ENCODE peak calls at places on chromosome 10, in four cellular contexts. J is esophagus squamous epithelium, M is heart left ventricle, Q is uterus. X is an unnamed sample. For H3K4me1, the result is how much of the 10 kb centered on the place peaks cover.

GRCh38 chr10:60818134-60818770 is 40.0 kb downstream of the CDK1 start:
- DNase-seq in J (no peak), M (no peak), Q (peak), X (no peak)

GRCh38 chr10:121036431-121036830 is 185.3 kb downstream of the WDR11 start:
- DNase-seq in Q (peak), J (no peak), M (no peak), X (no peak)

GRCh38 chr10:67772894-67773511 is 65.0 kb downstream of the DNAJC12 start:
- DNase-seq in M (no peak), J (no peak), Q (no peak), X (no peak)

GRCh38 chr10:123858039-123858740 is 33.4 kb downstream of the CPXM2 start:
- DNase-seq in M (no peak), J (no peak), Q (no peak), X (no peak)

GRCh38 chr10:25508112-25508815 is 333.5 kb downstream of the GPR158 start:
- DNase-seq in M (no peak), Q (no peak), J (no peak), X (no peak)

GRCh38 chr10:31707578-31708411 is 220.8 kb downstream of the ARHGAP12 start:
- DNase-seq in Q (peak), M (peak), J (no peak), X (no peak)

GRCh38 chr10:16652154-16652553 is 130.5 kb upstream of the C1QL3 start:
- DNase-seq in J (no peak), M (no peak), Q (no peak), X (no peak)

GRCh38 chr10:71269301-71270288 is 49.5 kb upstream of the SLC29A3 start:
- DNase-seq in Q (peak), M (peak), J (no peak), X (no peak)

GRCh38 chr10:31923389-31923788 is 5.2 kb downstream of the ARHGAP12 start:
- DNase-seq in J (no peak), Q (no peak), M (no peak), X (no peak)

GRCh38 chr10:116870949-116871348 is 21.6 kb downstream of the ENO4 start:
- DNase-seq in Q (no peak), M (no peak), J (no peak), X (no peak)

GRCh38 chr10:77844713-77845454 is 81.7 kb downstream of the DLG5 start:
- DNase-seq in Q (no peak), J (no peak), M (no peak), X (no peak)

GRCh38 chr10:8240861-8241260 is 186.4 kb downstream of the GATA3 start:
- DNase-seq in Q (no peak), M (no peak), J (no peak), X (no peak)

GRCh38 chr10:24952146-24952700 is at the start of gene PRTFDC1:
- DNase-seq in J (no peak), M (peak), Q (peak), X (no peak)

GRCh38 chr10:114312585-114312984 is 73.5 kb downstream of the VWA2 start:
- DNase-seq in Q (no peak), M (no peak), J (no peak), X (no peak)

GRCh38 chr10:115957010-115957395 is 316.0 kb downstream of the GFRA1 start:
- DNase-seq in J (no peak), Q (no peak), M (no peak), X (no peak)

GRCh38 chr10:7258948-7259523 is 151.8 kb downstream of the SFMBT2 start:
- DNase-seq in M (peak), Q (no peak), J (no peak), X (no peak)

GRCh38 chr10:6721480-6721879 is 141.4 kb upstream of the PRKCQ start:
- DNase-seq in Q (peak), M (peak), J (no peak), X (no peak)

GRCh38 chr10:29877798-29878491 is 181.4 kb downstream of the JCAD start:
- DNase-seq in Q (no peak), J (no peak), M (peak), X (no peak)
- H3K4me1 ChIP-seq in Q (under half), J (under half), M (under half), X (under half)

GRCh38 chr10:5095687-5096086 is 1.5 kb downstream of the AKR1C3 start:
- DNase-seq in M (no peak), Q (no peak), J (no peak), X (no peak)

GRCh38 chr10:5092375-5092774 is 1.8 kb upstream of the AKR1C3 start:
- DNase-seq in Q (no peak), M (no peak), J (no peak), X (no peak)

GRCh38 chr10:5092848-5093790 is 1.1 kb upstream of the AKR1C3 start:
- DNase-seq in J (no peak), M (no peak), Q (no peak), X (no peak)

GRCh38 chr10:5096108-5096507 is 1.9 kb downstream of the AKR1C3 start:
- DNase-seq in M (no peak), Q (no peak), J (no peak), X (no peak)

GRCh38 chr10:5094265-5095205 is at the start of gene AKR1C3:
- DNase-seq in M (no peak), J (no peak), Q (no peak), X (no peak)
- TF ChIP-seq POLR2A in M (no peak), J (peak), Q (no peak), X (no peak)

DNA sequence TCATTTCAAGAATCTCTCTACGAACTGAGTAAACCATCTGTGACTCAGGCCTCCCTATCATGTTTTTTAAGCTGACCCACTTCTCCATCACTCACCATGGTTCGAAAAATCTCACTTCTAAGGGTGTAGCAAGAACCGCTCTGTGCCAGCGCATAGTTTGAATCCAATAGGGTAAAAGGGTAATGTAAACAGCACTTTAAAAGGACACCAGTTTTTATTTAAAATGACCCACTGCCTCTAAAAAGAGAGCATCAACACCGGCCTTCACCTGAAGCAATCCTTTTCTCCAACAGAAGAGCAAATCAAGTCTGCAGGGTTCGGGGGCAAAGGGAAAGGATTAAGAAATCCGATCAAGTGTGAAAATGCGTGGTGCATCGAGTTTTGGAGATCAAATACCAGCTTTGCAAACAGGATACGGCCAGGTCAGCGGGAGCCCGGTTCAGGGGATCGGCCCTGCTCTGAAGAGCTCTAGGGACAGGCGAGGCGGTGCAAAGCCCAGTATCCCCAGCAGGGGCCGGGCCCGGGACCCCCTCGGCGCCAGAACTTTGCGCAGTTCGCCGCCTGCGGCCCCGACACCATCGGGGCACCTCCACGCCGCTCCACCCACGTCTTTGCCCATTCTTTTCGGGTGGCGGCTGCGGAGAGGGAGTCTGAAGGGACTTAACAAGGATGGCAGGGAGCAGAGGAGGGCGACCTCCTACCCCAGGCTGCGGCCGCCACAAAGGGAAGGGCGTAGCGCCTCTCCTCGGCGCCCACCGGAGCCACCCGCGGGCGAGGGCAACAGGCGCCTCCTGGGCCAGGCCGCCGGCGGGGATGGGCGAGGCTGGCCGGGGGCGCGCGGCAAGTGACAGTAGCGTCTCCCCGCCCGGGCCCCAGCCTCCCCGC is 840 bp downstream of the NMT2 start:
- DNase-seq in J (peak), M (peak), Q (peak), X (peak)
- H3K4me1 ChIP-seq in J (under half), M (under half), Q (under half), X (under half)

DNA sequence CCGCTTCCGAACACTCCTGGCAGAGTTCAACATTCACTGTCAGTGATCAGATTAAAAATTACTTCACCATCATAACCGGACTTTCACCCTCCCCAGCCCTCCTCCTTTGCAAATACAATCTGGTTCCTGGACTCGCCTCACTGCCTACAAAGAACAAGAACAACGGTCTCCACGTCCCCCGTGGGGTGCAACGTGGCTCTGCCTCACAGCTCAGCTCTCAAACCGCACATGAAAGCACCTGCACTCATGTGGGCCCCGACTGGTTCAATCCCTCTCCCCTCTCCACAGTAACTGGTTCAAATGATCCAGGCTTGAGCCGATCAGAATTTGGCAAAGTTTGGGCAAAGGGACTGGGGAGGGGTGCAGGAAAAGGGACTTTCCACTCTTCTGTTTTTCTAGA is 21.0 kb downstream of the ASB13 start:
- DNase-seq in Q (no peak), J (no peak), M (no peak), X (no peak)
- TF ChIP-seq POLR2A in Q (no peak), J (no peak), M (no peak), X (no peak)

DNA sequence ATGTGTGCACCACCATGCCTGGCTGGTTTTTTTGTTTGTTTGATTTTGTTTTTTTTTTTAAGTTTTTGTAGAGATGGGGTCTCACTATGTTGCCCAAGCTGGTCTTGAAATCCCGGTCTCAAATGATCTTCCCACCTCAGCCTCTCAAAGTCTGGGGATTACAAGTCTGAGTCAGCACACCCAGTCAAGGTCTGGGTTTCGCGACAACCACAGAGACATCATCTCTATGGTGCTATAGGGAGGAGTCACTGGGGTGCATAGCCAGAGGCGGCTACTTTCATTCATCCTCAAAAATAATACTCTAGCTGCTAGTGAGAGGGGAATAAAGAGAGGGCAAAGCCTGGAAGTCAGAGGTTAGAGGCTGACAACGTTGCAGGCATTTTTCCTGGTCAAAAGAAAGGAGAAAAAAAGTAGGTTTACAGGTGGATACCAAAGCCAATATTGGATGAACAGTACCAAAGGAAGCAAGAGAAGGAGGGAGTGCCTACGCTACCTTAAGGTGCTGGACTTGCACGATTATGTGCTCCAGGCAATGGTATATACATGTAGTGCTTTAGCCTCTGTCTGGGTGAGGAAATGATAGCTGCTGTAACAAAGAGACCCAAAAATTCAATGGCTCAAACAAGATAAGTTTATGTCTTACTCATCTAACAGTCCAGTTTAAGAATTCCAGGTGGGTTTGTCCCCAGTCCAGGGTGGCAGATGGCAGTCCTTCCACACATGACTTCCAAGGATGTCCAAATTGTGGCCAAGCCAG is 178.3 kb downstream of the SKIDA1 start:
- DNase-seq in Q (no peak), J (no peak), M (no peak), X (no peak)
- H3K4me1 ChIP-seq in Q (under half), J (under half), M (under half), X (under half)

DNA sequence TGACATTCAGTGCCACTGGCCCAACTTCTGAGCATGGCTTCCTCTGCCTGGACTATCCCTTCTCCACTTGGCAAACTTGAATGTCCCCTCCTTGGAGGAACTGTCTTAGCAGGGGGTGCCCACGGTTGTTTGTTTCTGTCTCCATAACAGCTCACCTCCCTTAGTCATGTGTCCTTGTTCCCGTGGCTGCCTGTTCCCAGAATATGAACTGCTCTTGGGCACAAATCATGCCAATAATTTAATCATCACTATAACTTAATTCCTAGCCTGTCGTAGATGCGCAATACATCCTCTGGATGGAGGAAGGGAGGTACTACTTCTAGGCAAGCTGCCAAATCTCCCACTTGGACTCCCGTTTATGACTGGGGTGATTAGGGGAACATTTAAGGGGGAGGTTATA is 173.1 kb downstream of the MYOF start:
- DNase-seq in J (no peak), Q (no peak), M (no peak), X (no peak)
- TF ChIP-seq POLR2A in J (no peak), Q (no peak), M (no peak), X (no peak)

DNA sequence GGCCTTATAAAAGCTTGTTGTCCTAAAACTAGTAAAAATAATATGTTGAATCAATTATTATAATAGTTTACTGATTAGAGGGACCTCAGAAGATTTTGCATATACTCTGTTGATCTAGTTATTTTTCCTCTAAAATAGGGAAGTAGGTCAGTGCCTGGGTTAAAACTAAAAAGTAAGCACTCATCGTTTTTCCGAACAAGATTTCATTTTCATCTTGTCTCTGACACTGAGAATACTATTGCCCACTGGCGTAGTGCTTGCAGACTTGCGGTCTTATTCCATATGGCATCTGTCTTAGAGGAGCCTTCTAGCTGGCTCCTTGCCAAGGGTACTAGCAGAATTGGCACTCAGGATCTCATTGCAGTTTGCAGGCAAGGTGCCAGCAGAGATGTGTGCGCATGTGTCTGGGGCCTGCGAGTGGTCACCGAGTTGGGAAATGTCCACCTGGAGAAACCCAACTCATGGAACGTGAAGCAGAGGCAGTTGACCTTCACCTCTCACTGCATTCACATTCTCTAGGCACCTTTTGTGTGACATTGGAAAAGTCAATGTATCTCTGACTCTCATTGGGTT is 143.4 kb downstream of the CELF2 start:
- DNase-seq in M (no peak), J (no peak), Q (no peak), X (no peak)
- H3K4me1 ChIP-seq in M (under half), J (under half), Q (under half), X (under half)

GRCh38 chr10:13991353-13991752 is 339.4 kb downstream of the FRMD4A start:
- DNase-seq in J (no peak), Q (no peak), M (no peak), X (no peak)

GRCh38 chr10:13989616-13990015 is 341.1 kb downstream of the FRMD4A start:
- DNase-seq in J (no peak), M (no peak), Q (no peak), X (no peak)

GRCh38 chr10:13993169-13993568 is 337.6 kb downstream of the FRMD4A start:
- DNase-seq in Q (peak), J (no peak), M (peak), X (no peak)

GRCh38 chr10:13990918-13991317 is 339.8 kb downstream of the FRMD4A start:
- DNase-seq in J (no peak), M (no peak), Q (no peak), X (no peak)

DNA sequence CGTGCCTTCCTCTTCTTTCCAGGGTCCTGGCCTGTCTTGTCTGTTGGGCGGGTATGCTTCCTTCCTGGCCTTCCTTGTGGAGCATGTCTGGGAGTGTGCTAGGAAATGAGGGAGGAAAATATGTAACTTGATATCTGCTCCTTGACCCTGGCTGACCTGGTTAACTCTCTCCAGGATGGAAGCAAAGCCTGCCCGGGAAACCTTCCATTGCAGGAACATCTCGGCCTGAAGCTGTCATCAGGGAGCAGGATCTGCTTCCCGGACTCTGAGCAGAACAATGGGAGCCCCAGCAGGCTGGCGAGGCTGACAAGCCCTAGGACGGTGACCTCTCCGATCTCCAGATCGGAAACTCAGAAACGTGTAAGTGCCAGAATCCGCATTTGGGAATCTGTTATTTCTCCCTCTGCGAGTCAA is 340.3 kb downstream of the FRMD4A start:
- DNase-seq in Q (peak), J (no peak), M (peak), X (no peak)
- TF ChIP-seq POLR2A in Q (no peak), J (no peak), M (no peak), X (no peak)

GRCh38 chr10:132637477-132638129 is 100.0 kb downstream of the INPP5A start:
- DNase-seq in Q (peak), J (no peak), M (no peak), X (no peak)

GRCh38 chr10:132636358-132636757 is 98.8 kb downstream of the INPP5A start:
- DNase-seq in Q (peak), M (no peak), J (no peak), X (no peak)

GRCh38 chr10:132632851-132633684 is 95.5 kb downstream of the INPP5A start:
- DNase-seq in J (no peak), Q (no peak), M (no peak), X (no peak)

GRCh38 chr10:132634241-132634946 is 96.8 kb downstream of the INPP5A start:
- DNase-seq in M (no peak), Q (no peak), J (no peak), X (no peak)

DNA sequence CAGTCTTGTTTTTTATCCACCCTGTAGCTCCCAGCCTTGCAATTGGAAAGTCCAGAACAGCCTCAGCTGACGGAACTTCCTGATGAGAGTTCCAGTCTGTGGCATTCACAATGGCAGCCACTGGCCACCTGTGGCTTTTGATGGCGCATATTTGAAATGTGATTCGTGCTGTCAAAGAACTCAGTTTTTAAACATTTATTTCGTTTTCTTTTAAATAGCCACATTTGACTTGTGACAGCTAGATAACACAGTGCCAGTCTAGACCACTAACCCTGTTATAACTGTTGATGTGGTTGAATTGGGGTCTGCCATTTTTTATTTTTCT is 97.3 kb downstream of the INPP5A start:
- DNase-seq in J (no peak), M (no peak), Q (no peak), X (no peak)
- H3K4me1 ChIP-seq in J (under half), M (half or more), Q (under half), X (half or more)

GRCh38 chr10:79113827-79114226 is 45.1 kb downstream of the ZMIZ1 start:
- DNase-seq in M (no peak), J (no peak), Q (no peak), X (no peak)

GRCh38 chr10:79111846-79112614 is 43.3 kb downstream of the ZMIZ1 start:
- DNase-seq in Q (peak), M (peak), J (no peak), X (no peak)

GRCh38 chr10:79112898-79113431 is 44.2 kb downstream of the ZMIZ1 start:
- DNase-seq in J (no peak), M (peak), Q (peak), X (no peak)

GRCh38 chr10:79108728-79109127 is 40.0 kb downstream of the ZMIZ1 start:
- DNase-seq in M (no peak), J (no peak), Q (no peak), X (no peak)

GRCh38 chr10:79111427-79111826 is 42.7 kb downstream of the ZMIZ1 start:
- DNase-seq in Q (no peak), M (no peak), J (no peak), X (no peak)
- TF ChIP-seq POLR2A in Q (no peak), M (no peak), J (no peak), X (no peak)

X was measured in vagina.